ENCODE peak calls at places on chromosomes 4 and X, in nine cellular contexts. T is PC-3; V is HCT116; E is left ventricle myocardium inferior; D is heart left ventricle; Y is neuronal stem cell; A is IMR-90; J is keratinocyte; M is naive thymus-derived CD4-positive, alpha-beta T cell. K is an unnamed sample.

GRCh38 chr4:62133977-62134376 is 933.9 kb downstream of the ADGRL3 start:
- DNase-seq in T (no peak), V (no peak), E (peak; percentile 17), D (peak; percentile 61), Y (no peak), A (no peak), J (no peak), M (no peak), K (no peak)

GRCh38 chr4:25813705-25814104 is 49.1 kb downstream of the SEL1L3 start:
- DNase-seq in T (peak; percentile 60), V (no peak), E (no peak), D (no peak), Y (peak; percentile 27), A (peak; percentile 75), J (no peak), M (no peak), K (peak; percentile 50)

GRCh38 chr4:4613641-4614286 is 71.9 kb upstream of the STX18 start:
- DNase-seq in T (no peak), V (no peak), E (no peak), D (no peak), Y (no peak), A (peak; percentile 41), J (no peak), M (no peak), K (no peak)

GRCh38 chrX:43581888-43582539 is 74.1 kb upstream of the MAOA start:
- DNase-seq in T (no peak), V (no peak), E (no peak), D (no peak), Y (no peak), A (no peak), J (no peak), M (no peak), K (no peak)

GRCh38 chr4:187480146-187481145 is 515.1 kb upstream of the ZFP42 start:
- DNase-seq in T (peak; percentile 82), V (no peak), E (no peak), D (no peak), Y (no peak), A (peak; percentile 47), J (no peak), M (no peak), K (no peak)

GRCh38 chr4:150668824-150669223 is 86.9 kb downstream of the MAB21L2 start:
- DNase-seq in T (no peak), V (no peak), E (no peak), D (no peak), Y (no peak), A (no peak), J (no peak), M (no peak), K (no peak)

GRCh38 chr4:25439913-25440477 is 62.9 kb downstream of the ANAPC4 start:
- DNase-seq in T (peak; percentile 81), V (peak; percentile 45), E (no peak), D (no peak), Y (peak; percentile 63), A (peak; percentile 68), J (no peak), M (peak; percentile 22), K (peak; percentile 50)

GRCh38 chr4:3686746-3687145 is 79.4 kb upstream of the ADRA2C start:
- DNase-seq in T (no peak), V (no peak), E (no peak), D (no peak), Y (no peak), A (no peak), J (no peak), M (no peak), K (no peak)

GRCh38 chrX:70432936-70433847 is 10.1 kb downstream of the GDPD2 start:
- DNase-seq in T (no peak), V (no peak), E (no peak), D (no peak), Y (no peak), A (no peak), J (no peak), M (no peak), K (no peak)

GRCh38 chr4:184850431-184851199 is 24.8 kb upstream of the ACSL1 start:
- DNase-seq in T (no peak), V (no peak), E (no peak), D (no peak), Y (no peak), A (no peak), J (no peak), M (no peak), K (peak; percentile 58)

GRCh38 chrX:40156472-40157227 is 58.9 kb upstream of the BCOR start:
- DNase-seq in T (no peak), V (no peak), E (no peak), D (no peak), Y (no peak), A (no peak), J (no peak), M (no peak), K (no peak)

GRCh38 chr4:118981839-118982381 is 93.3 kb downstream of the SYNPO2 start:
- DNase-seq in T (peak; percentile 76), V (peak; percentile 55), E (no peak), D (peak; percentile 63), Y (peak; percentile 52), A (peak; percentile 96), J (peak; percentile 38), M (peak; percentile 33), K (no peak)

GRCh38 chrX:1448793-1449580 is 3.7 kb downstream of the ASMTL start:
- DNase-seq in T (no peak), V (no peak), E (no peak), D (no peak), Y (no peak), A (no peak), J (no peak), M (no peak), K (no peak)

GRCh38 chr4:183823394-183823793 is 81.7 kb upstream of the STOX2 start:
- DNase-seq in T (peak; percentile 79), V (no peak), E (peak; percentile 36), D (peak; percentile 61), Y (no peak), A (peak; percentile 41), J (no peak), M (no peak), K (no peak)

GRCh38 chr4:163590609-163591264 is 96.2 kb downstream of the TMA16 start:
- DNase-seq in T (peak; percentile 63), V (no peak), E (no peak), D (no peak), Y (no peak), A (no peak), J (no peak), M (no peak), K (no peak)

GRCh38 chr4:79823148-79823763 is 249.8 kb downstream of the ANTXR2 start:
- DNase-seq in T (peak; percentile 45), V (no peak), E (no peak), D (no peak), Y (no peak), A (peak; percentile 58), J (no peak), M (no peak), K (no peak)

GRCh38 chr4:158783775-158784174 is 14.9 kb downstream of the FNIP2 start:
- DNase-seq in T (peak; percentile 24), V (no peak), E (no peak), D (no peak), Y (no peak), A (peak; percentile 76), J (no peak), M (no peak), K (no peak)

GRCh38 chr4:104890598-104890997 is 256.1 kb upstream of the TET2 start:
- DNase-seq in T (no peak), V (no peak), E (no peak), D (no peak), Y (no peak), A (no peak), J (no peak), M (no peak), K (no peak)

DNA sequence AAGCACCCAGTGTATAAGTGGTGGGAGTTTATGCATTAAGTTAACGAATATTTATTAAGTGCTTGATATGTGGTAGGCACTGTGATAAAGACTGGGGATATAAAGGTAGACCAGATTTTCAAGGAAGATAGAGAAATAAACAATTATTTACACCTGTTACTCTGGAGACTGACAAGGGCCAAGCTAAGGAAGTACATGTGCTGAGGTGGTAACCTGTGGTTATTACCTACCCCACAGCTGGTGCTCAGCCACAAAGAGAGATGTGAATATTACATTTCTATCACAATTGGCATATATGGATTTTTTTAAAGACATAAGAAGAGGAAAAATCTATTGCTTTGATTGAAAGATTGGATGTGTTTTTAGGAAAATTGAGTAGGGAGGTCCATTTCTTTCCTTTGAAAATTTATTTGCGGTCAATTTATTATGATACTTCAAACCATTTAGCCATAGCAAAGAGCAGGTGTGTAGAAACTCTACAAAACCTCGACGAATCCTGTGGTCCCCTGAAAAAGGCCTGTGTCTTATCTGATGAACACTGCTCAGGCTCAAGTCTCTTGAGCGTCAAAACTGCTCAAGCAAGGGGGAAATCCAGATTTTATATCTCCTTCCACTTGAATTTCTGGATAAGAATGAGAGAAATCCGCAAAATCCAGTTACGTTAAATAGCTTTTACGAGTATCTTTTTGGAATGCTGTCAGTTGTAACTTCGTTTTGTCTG is 217.7 kb upstream of the HAND2 start:
- DNase-seq in T (no peak), V (no peak), E (no peak), D (no peak), Y (no peak), A (no peak), J (no peak), M (no peak), K (no peak)
- H3K4me3 ChIP-seq in T (no peak overlapping the region), V (no peak overlapping the region), E (peak overlapping the region; percentile 48), D (no peak overlapping the region), Y (no peak overlapping the region), A (no peak overlapping the region), J (no peak overlapping the region), M (no peak overlapping the region), K (no peak overlapping the region)

DNA sequence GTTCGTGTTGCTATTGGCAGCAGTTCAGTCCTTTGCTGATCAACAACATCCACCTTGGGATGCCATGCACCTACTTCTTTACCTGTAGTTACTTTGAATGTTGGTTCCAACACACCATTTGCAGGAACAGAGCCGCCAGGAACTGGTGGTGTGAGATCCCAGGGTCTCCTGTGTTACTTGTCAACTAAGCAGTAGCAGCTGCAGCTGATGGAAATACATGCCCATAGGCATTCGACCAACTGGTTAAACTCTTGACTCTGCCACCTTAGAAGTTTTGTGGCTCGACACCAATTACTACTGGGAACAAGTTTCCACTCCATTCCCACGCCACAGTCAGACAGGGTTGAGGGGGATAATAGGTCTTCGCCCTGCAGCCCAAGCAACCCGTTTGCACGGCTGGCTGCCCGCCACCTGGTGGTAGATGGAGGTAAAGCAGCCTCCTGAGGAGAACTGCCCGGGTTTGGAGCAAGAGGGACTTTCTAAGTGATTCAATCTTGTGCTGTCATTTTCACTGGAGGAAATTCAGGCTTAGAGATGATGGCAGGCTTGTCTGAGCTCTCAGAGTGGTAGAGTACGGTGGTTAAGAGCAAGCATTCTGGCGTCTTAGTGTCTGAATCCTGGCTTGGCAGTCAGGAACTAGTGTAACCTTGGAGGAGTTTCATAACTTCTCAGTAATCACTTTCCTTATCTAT is 119.2 kb upstream of the TRIM2 start:
- DNase-seq in T (peak; percentile 76), V (peak; percentile 44), E (peak; percentile 69), D (peak; percentile 74), Y (peak; percentile 68), A (peak; percentile 60), J (peak; percentile 13), M (peak; percentile 67), K (peak; percentile 94)
- H3K27ac ChIP-seq in T (no peak overlapping the region), V (no peak overlapping the region), E (no peak overlapping the region), D (no peak overlapping the region), Y (no peak overlapping the region), A (no peak overlapping the region), J (no peak overlapping the region), M (no peak overlapping the region), K (no peak overlapping the region)

GRCh38 chrX:147916375-147916968 is 4.8 kb downstream of the FMR1 start:
- DNase-seq in T (no peak), V (no peak), E (no peak), D (no peak), Y (no peak), A (no peak), J (no peak), M (no peak), K (no peak)
- H3K4me1 ChIP-seq in T (peaks cover 12% of the 10 kb centered on the region), V (peaks cover under 1% of the 10 kb centered on the region), E (peaks cover 69% of the 10 kb centered on the region), D (peaks cover 40% of the 10 kb centered on the region), Y (no peaks in the 10 kb centered on the region), A (no peaks in the 10 kb centered on the region), J (no peaks in the 10 kb centered on the region), M (peaks cover 31% of the 10 kb centered on the region), K (peaks cover 6% of the 10 kb centered on the region)

GRCh38 chr4:81214144-81214517 is 891 bp downstream of the PRKG2 start:
- DNase-seq in T (no peak), V (no peak), E (no peak), D (no peak), Y (peak; percentile 9), A (no peak), J (no peak), M (no peak), K (no peak)
- H3K4me3 ChIP-seq in T (peak overlapping the region; percentile 62), V (no peak overlapping the region), E (peak overlapping the region; percentile 56), D (no peak overlapping the region), Y (no peak overlapping the region), A (peak overlapping the region; percentile 64), J (no peak overlapping the region), M (no peak overlapping the region), K (peak overlapping the region; percentile 28)